ENCODE peak calls at places on chromosome X, in six cellular contexts. C is T1000, F is NCI-H1417 treated with DMSO at 0.1 percent for 48 hours, I is islet precursor cell, Q is anterior cingulate cortex, L is GM12892. W is an unnamed sample.

GRCh38 chrX:72349190-72349589 is 43.5 kb upstream of the CITED1 start:
- DNase-seq in C (no peak), F (no peak), I (no peak), Q (no peak), L (peak), W (no peak)

GRCh38 chrX:11629593-11630211 is 36.0 kb downstream of the ARHGAP6 start:
- DNase-seq in C (no peak), F (no peak), I (no peak), Q (no peak), L (no peak), W (no peak)

GRCh38 chrX:136148391-136148790 is 1.1 kb downstream of the FHL1 start:
- DNase-seq in C (no peak), F (no peak), I (no peak), Q (no peak), L (no peak), W (no peak)

GRCh38 chrX:68754406-68754805 is 74.4 kb upstream of the EFNB1 start:
- DNase-seq in C (no peak), F (no peak), I (peak), Q (no peak), L (no peak), W (no peak)

GRCh38 chrX:137166591-137166990 is 132.8 kb upstream of the GPR101 start:
- DNase-seq in C (no peak), F (peak), I (no peak), Q (no peak), L (no peak), W (no peak)

GRCh38 chrX:30224541-30224940 is 5.9 kb upstream of the MAGEB3 start:
- DNase-seq in C (no peak), F (no peak), I (no peak), Q (no peak), L (no peak), W (no peak)

GRCh38 chrX:340121-340520 is 21.5 kb upstream of the GTPBP6 start:
- DNase-seq in C (peak), F (no peak), I (no peak), Q (no peak), L (no peak), W (no peak)

GRCh38 chrX:19595036-19595435 is 79.7 kb upstream of the MAP3K15 start:
- DNase-seq in C (no peak), F (no peak), I (no peak), Q (no peak), L (no peak), W (no peak)

GRCh38 chrX:131677655-131678628 is 134.1 kb downstream of the OR13H1 start:
- DNase-seq in C (no peak), F (no peak), I (peak), Q (no peak), L (peak), W (peak)

GRCh38 chrX:15781964-15782711 is 8.1 kb upstream of the ZRSR2 start:
- DNase-seq in C (no peak), F (no peak), I (no peak), Q (no peak), L (peak), W (no peak)

GRCh38 chrX:47568656-47569295 is 7.8 kb downstream of the ARAF start:
- DNase-seq in C (no peak), F (no peak), I (peak), Q (no peak), L (no peak), W (no peak)

GRCh38 chrX:2767631-2768455 is 16.0 kb downstream of the XG start:
- DNase-seq in C (no peak), F (no peak), I (peak), Q (no peak), L (no peak), W (no peak)

GRCh38 chrX:123339201-123339905 is 155.3 kb downstream of the GRIA3 start:
- DNase-seq in C (no peak), F (no peak), I (no peak), Q (no peak), L (no peak), W (no peak)

GRCh38 chrX:12447448-12448154 is 309.3 kb downstream of the FRMPD4 start:
- DNase-seq in C (peak), F (peak), I (no peak), Q (no peak), L (no peak), W (no peak)

GRCh38 chrX:40132751-40133150 is 35.0 kb upstream of the BCOR start:
- DNase-seq in C (no peak), F (no peak), I (no peak), Q (no peak), L (no peak), W (no peak)

GRCh38 chrX:40081679-40082068 is 16.1 kb downstream of the BCOR start:
- DNase-seq in C (no peak), F (no peak), I (no peak), Q (no peak), L (no peak), W (no peak)

GRCh38 chrX:13898084-13898483 is 81.2 kb upstream of the GPM6B start:
- DNase-seq in C (no peak), F (no peak), I (no peak), Q (no peak), L (no peak), W (no peak)

GRCh38 chrX:153769158-153769864 is 5.3 kb downstream of the PLXNB3 start:
- DNase-seq in C (no peak), F (no peak), I (peak), Q (no peak), L (peak), W (no peak)

GRCh38 chrX:39133971-39134370 is 332.7 kb downstream of the MID1IP1 start:
- DNase-seq in C (no peak), F (no peak), I (peak), Q (no peak), L (no peak), W (no peak)

GRCh38 chrX:154541896-154542722 is 4.5 kb downstream of the G6PD start:
- DNase-seq in C (peak), F (no peak), I (no peak), Q (peak), L (no peak), W (no peak)

GRCh38 chrX:1071351-1071750 is 141.1 kb downstream of the CRLF2 start:
- DNase-seq in C (no peak), F (no peak), I (no peak), Q (no peak), L (no peak), W (no peak)

GRCh38 chrX:120014354-120015129 is 62.9 kb downstream of the RHOXF2B start:
- DNase-seq in C (no peak), F (no peak), I (no peak), Q (no peak), L (no peak), W (no peak)

GRCh38 chrX:40470830-40471429 is 109.8 kb upstream of the ATP6AP2 start:
- DNase-seq in C (no peak), F (no peak), I (no peak), Q (no peak), L (no peak), W (no peak)